ENCODE peak calls at places on chromosomes 5 and 9, in eight cellular contexts. A is activated naive CD8-positive, alpha-beta T cell treated with anti-CD3 and anti-CD28 coated beads, Interleukin-2, amount 10 ng/mL, durations not matched to agents 7 days and 5 days; G is activated CD4-positive, CD25-positive, alpha-beta regulatory T cell treated with anti-CD3 and anti-CD28 coated beads, Interleukin-2, amount 50 U/mL, for 24 hours; F is activated T-cell treated with anti-CD3 and anti-CD28 coated beads, Interleukin-2, amount 50 U/mL, for 4 hours; W is pancreas; Y is Right ventricle myocardium superior; T is activated CD8-positive, alpha-beta T cell treated with anti-CD3 and anti-CD28 coated beads for 36 hours; Z is left cardiac atrium. P is an unnamed sample.

GRCh38 chr5:68054625-68055024 is 160.9 kb upstream of the PIK3R1 start:
- ATAC-seq in Y (peak; percentile 57), F (no peak), G (no peak), T (no peak), Z (no peak), W (no peak), A (no peak), P (no peak)

GRCh38 chr9:136170291-136170901 is 34.5 kb downstream of the LHX3 start:
- ATAC-seq in T (peak; percentile 94), F (peak; percentile 66), Y (peak; percentile 75), W (peak; percentile 93), G (peak; percentile 46), A (peak; percentile 67), Z (peak; percentile 53), P (peak; percentile 83)

GRCh38 chr5:72818866-72819534 is 2.5 kb downstream of the TNPO1 start:
- ATAC-seq in W (no peak), A (no peak), G (no peak), F (no peak), Z (no peak), T (peak; percentile 29), Y (no peak), P (no peak)

GRCh38 chr5:124704594-124705284 is 41.7 kb downstream of the ZNF608 start:
- ATAC-seq in T (no peak), F (no peak), Z (no peak), Y (no peak), A (no peak), W (no peak), G (no peak), P (no peak)

GRCh38 chr9:22119537-22120167 is 110.5 kb upstream of the CDKN2B start:
- ATAC-seq in T (peak; percentile 80), Y (peak; percentile 76), F (peak; percentile 73), G (peak; percentile 61), A (peak; percentile 89), Z (peak; percentile 53), W (peak; percentile 55), P (peak; percentile 72)

GRCh38 chr5:34833090-34833489 is 5.9 kb upstream of the TTC23L start:
- ATAC-seq in T (no peak), F (no peak), G (no peak), Z (no peak), A (no peak), Y (no peak), W (no peak), P (peak; percentile 23)

GRCh38 chr5:128036961-128037360 is 46.6 kb upstream of the SLC12A2 start:
- ATAC-seq in T (no peak), Z (no peak), A (no peak), Y (no peak), W (peak; percentile 83), G (no peak), F (no peak), P (no peak)

GRCh38 chr5:141841781-141842180 is 36.4 kb downstream of the PCDH1 start:
- ATAC-seq in T (no peak), Z (no peak), F (no peak), W (peak; percentile 77), Y (no peak), A (no peak), G (no peak), P (no peak)

GRCh38 chr5:172453206-172453985 is 929 bp downstream of the SH3PXD2B start:
- ATAC-seq in A (no peak), W (peak; percentile 59), G (no peak), T (no peak), F (no peak), Z (peak; percentile 34), Y (peak; percentile 21), P (no peak)

GRCh38 chr5:12952409-12952808 is 992.1 kb downstream of the DNAH5 start:
- ATAC-seq in G (no peak), F (no peak), Z (no peak), T (no peak), A (no peak), W (no peak), Y (no peak), P (no peak)

GRCh38 chr5:107502711-107503110 is 168.0 kb downstream of the EFNA5 start:
- ATAC-seq in G (no peak), W (peak; percentile 50), T (no peak), A (no peak), Z (no peak), Y (no peak), F (no peak), P (no peak)

GRCh38 chr9:34502471-34503335 is 20.1 kb downstream of the ENHO start:
- ATAC-seq in Z (no peak), W (peak; percentile 61), Y (no peak), G (no peak), A (no peak), F (no peak), T (no peak), P (no peak)

GRCh38 chr5:116360008-116360853 is 214.4 kb downstream of the SEMA6A start:
- ATAC-seq in T (no peak), Z (peak; percentile 77), Y (peak; percentile 90), F (no peak), W (peak; percentile 22), A (no peak), G (no peak), P (no peak)